ENCODE peak calls at places on chromosomes 16 and 17, in nine cellular contexts. O, R, W, C, V, S, Y, I and D are unnamed samples.

GRCh38 chr16:86887416-86887815 is 309.1 kb downstream of the FOXL1 start:
- DNase-seq in C (no peak), O (no peak), V (no peak), Y (no peak), I (no peak), R (no peak), S (no peak), W (no peak), D (no peak)

GRCh38 chr17:77423589-77424451 is 283.1 kb downstream of the SEC14L1 start:
- DNase-seq in C (no peak), W (peak; percentile 96), S (peak; percentile 58), Y (no peak), R (peak; percentile 89), V (no peak), I (peak; percentile 96), O (no peak), D (peak; percentile 89)

GRCh38 chr17:48311324-48311723 is 118.7 kb downstream of the SKAP1 start:
- DNase-seq in C (no peak), R (no peak), I (no peak), V (no peak), O (no peak), S (no peak), W (no peak), Y (no peak), D (no peak)

GRCh38 chr17:37365589-37365988 is 10.2 kb upstream of the C17orf78 start:
- DNase-seq in I (no peak), C (no peak), O (no peak), W (no peak), Y (no peak), S (no peak), R (no peak), V (no peak), D (no peak)

GRCh38 chr17:7261377-7262191 is 694 bp downstream of the CLDN7 start:
- DNase-seq in S (no peak), W (no peak), V (no peak), Y (peak; percentile 33), R (no peak), O (no peak), C (peak; percentile 32), I (no peak), D (no peak)

GRCh38 chr16:88882358-88883030 is 16.0 kb upstream of the PABPN1L start:
- DNase-seq in W (no peak), S (no peak), C (no peak), I (no peak), O (no peak), V (no peak), R (peak; percentile 53), Y (no peak), D (no peak)

GRCh38 chr16:55225972-55226542 is 97.9 kb upstream of the IRX6 start:
- DNase-seq in S (no peak), I (no peak), O (no peak), C (no peak), R (no peak), V (no peak), Y (no peak), W (no peak), D (no peak)

GRCh38 chr17:6603746-6604325 is 36.7 kb downstream of the KIAA0753 start:
- DNase-seq in W (no peak), O (no peak), I (no peak), C (no peak), Y (no peak), S (peak; percentile 7), V (no peak), R (no peak), D (no peak)

GRCh38 chr17:77692571-77693161 is 265.8 kb upstream of the TNRC6C start:
- DNase-seq in I (peak; percentile 12), V (no peak), S (no peak), Y (no peak), W (peak; percentile 79), O (no peak), C (no peak), R (no peak), D (no peak)

GRCh38 chr16:70565053-70565452 is 41.4 kb downstream of the SF3B3 start:
- DNase-seq in R (no peak), V (no peak), Y (no peak), W (no peak), C (no peak), S (no peak), O (no peak), I (no peak), D (no peak)

GRCh38 chr17:42675984-42676423 is 790 bp downstream of the PLEKHH3 start:
- DNase-seq in Y (no peak), S (no peak), I (peak; percentile 56), W (peak; percentile 74), R (no peak), C (no peak), O (no peak), V (peak; percentile 69), D (peak; percentile 67)

GRCh38 chr17:58265266-58265665 is 15.5 kb downstream of the MPO start:
- DNase-seq in I (no peak), C (no peak), V (no peak), W (no peak), R (no peak), S (no peak), O (no peak), Y (no peak), D (no peak)

GRCh38 chr17:41801374-41802062 is 10.2 kb downstream of the P3H4 start:
- DNase-seq in Y (peak; percentile 64), V (peak; percentile 93), I (peak; percentile 61), R (peak; percentile 83), C (peak; percentile 79), O (peak; percentile 62), W (peak; percentile 81), S (peak; percentile 45), D (peak; percentile 84)

GRCh38 chr16:19704321-19705130 is 13.5 kb downstream of the KNOP1 start:
- DNase-seq in I (peak; percentile 46), C (no peak), V (peak; percentile 37), O (no peak), Y (no peak), S (no peak), W (peak; percentile 71), R (no peak), D (no peak)

GRCh38 chr17:43536236-43537088 is 9.7 kb downstream of the ETV4 start:
- DNase-seq in R (no peak), C (no peak), Y (no peak), W (peak; percentile 67), S (no peak), V (peak; percentile 52), I (no peak), O (no peak), D (no peak)

GRCh38 chr16:3640207-3640606 is 14.3 kb upstream of the DNASE1 start:
- DNase-seq in I (no peak), O (no peak), W (no peak), R (no peak), Y (no peak), S (no peak), V (no peak), C (no peak), D (no peak)

GRCh38 chr16:71574702-71575101 is 2.2 kb downstream of the TAT start:
- DNase-seq in V (no peak), C (no peak), O (no peak), R (no peak), W (no peak), S (no peak), Y (no peak), I (no peak), D (no peak)

GRCh38 chr16:53784312-53784711 is 80.4 kb downstream of the FTO start:
- DNase-seq in R (no peak), I (no peak), C (no peak), O (no peak), S (no peak), V (peak; percentile 25), W (peak; percentile 48), Y (no peak), D (no peak)

GRCh38 chr17:75589017-75589918 is 1.7 kb downstream of the MYO15B start:
- DNase-seq in I (peak; percentile 66), Y (peak; percentile 92), V (peak; percentile 87), S (peak; percentile 77), R (peak; percentile 94), C (peak; percentile 99), O (peak; percentile 94), W (peak; percentile 93), D (peak; percentile 98)

GRCh38 chr17:29131814-29132682 is 48.1 kb downstream of the MYO18A start:
- DNase-seq in W (peak; percentile 85), Y (no peak), C (no peak), I (peak; percentile 81), O (no peak), R (no peak), S (no peak), V (no peak), D (no peak)

GRCh38 chr17:17493986-17494466 is 2.2 kb downstream of the RASD1 start:
- DNase-seq in V (no peak), I (no peak), Y (no peak), S (no peak), W (no peak), R (no peak), O (no peak), C (no peak), D (no peak)

GRCh38 chr17:79338589-79338988 is 264.0 kb downstream of the ENGASE start:
- DNase-seq in O (no peak), W (peak; percentile 30), S (no peak), Y (no peak), V (no peak), I (peak; percentile 45), C (no peak), R (no peak), D (no peak)

GRCh38 chr16:10625595-10626357 is 45.4 kb upstream of the EMP2 start:
- DNase-seq in I (no peak), C (no peak), S (no peak), O (no peak), W (peak; percentile 2), Y (no peak), R (no peak), V (peak; percentile 19), D (no peak)

GRCh38 chr16:83356266-83356665 is 451.5 kb upstream of the HSBP1 start:
- DNase-seq in S (no peak), I (peak; percentile 30), W (peak; percentile 83), Y (no peak), R (no peak), O (no peak), V (peak; percentile 63), C (no peak), D (no peak)

GRCh38 chr17:78559749-78560368 is 17.3 kb downstream of the DNAH17 start:
- DNase-seq in O (no peak), V (peak; percentile 24), R (no peak), W (no peak), I (no peak), C (peak; percentile 18), Y (no peak), S (no peak), D (no peak)

GRCh38 chr17:52297230-52298010 is 138.9 kb upstream of the CA10 start:
- DNase-seq in V (peak; percentile 36), R (no peak), C (no peak), O (no peak), I (no peak), W (peak; percentile 37), S (no peak), Y (no peak), D (no peak)

GRCh38 chr16:67277999-67278772 is 1.1 kb upstream of the PLEKHG4 start:
- DNase-seq in Y (no peak), R (no peak), I (peak; percentile 75), V (no peak), W (peak; percentile 90), S (no peak), C (no peak), O (no peak), D (no peak)

GRCh38 chr16:52573365-52574104 is 26.6 kb upstream of the TOX3 start:
- DNase-seq in C (no peak), S (no peak), R (no peak), I (no peak), Y (no peak), O (no peak), V (peak; percentile 74), W (no peak), D (no peak)

GRCh38 chr17:17628388-17629008 is 37.0 kb upstream of the PEMT start:
- DNase-seq in C (peak; percentile 40), I (no peak), V (no peak), R (no peak), Y (peak; percentile 39), S (no peak), W (peak; percentile 12), O (peak; percentile 4), D (no peak)

GRCh38 chr17:55727920-55728319 is 5.3 kb upstream of the TMEM100 start:
- DNase-seq in C (no peak), V (no peak), W (peak; percentile 37), S (no peak), R (no peak), O (no peak), I (no peak), Y (no peak), D (no peak)

GRCh38 chr17:81261096-81261495 is 22.0 kb downstream of the NDUFAF8 start:
- DNase-seq in C (no peak), Y (no peak), S (no peak), V (no peak), W (no peak), O (no peak), R (no peak), I (no peak), D (no peak)